ENCODE peak calls at places on chromosomes 1 and 21, in nine cellular contexts. One of them, this sample, is unnamed.

GRCh38 chr1:44585315-44585920 is 88.9 kb downstream of the TMEM53 start:
- DNase-seq in naive B cell: no peak
- DNase-seq in stimulated activated CD8-positive, alpha-beta memory T cell treated with anti-CD3 and anti-CD28 coated beads, Interleukin-2, amount 100 ng/mL, for 1 hour: no peak
- DNase-seq in astrocyte of the spinal cord: no peak
- DNase-seq in non-pigmented ciliary epithelial cell: no peak
- DNase-seq in left colon: no peak
- DNase-seq in mesendoderm: no peak
- DNase-seq in ureter: no peak
- DNase-seq in fibroblast of pulmonary artery: no peak
- DNase-seq in this sample: no peak

GRCh38 chr1:56291374-56291841 is 288.0 kb downstream of the PLPP3 start:
- DNase-seq in naive B cell: no peak
- DNase-seq in stimulated activated CD8-positive, alpha-beta memory T cell treated with anti-CD3 and anti-CD28 coated beads, Interleukin-2, amount 100 ng/mL, for 1 hour: no peak
- DNase-seq in astrocyte of the spinal cord: no peak
- DNase-seq in non-pigmented ciliary epithelial cell: no peak
- DNase-seq in left colon: no peak
- DNase-seq in mesendoderm: peak
- DNase-seq in ureter: no peak
- DNase-seq in fibroblast of pulmonary artery: peak
- DNase-seq in this sample: no peak

GRCh38 chr21:35208810-35209517 is 159.9 kb upstream of the RUNX1 start:
- DNase-seq in naive B cell: no peak
- DNase-seq in stimulated activated CD8-positive, alpha-beta memory T cell treated with anti-CD3 and anti-CD28 coated beads, Interleukin-2, amount 100 ng/mL, for 1 hour: no peak
- DNase-seq in astrocyte of the spinal cord: peak
- DNase-seq in non-pigmented ciliary epithelial cell: no peak
- DNase-seq in left colon: no peak
- DNase-seq in mesendoderm: no peak
- DNase-seq in ureter: no peak
- DNase-seq in fibroblast of pulmonary artery: peak
- DNase-seq in this sample: no peak

GRCh38 chr1:71918630-71919029 is 363.7 kb downstream of the NEGR1 start:
- DNase-seq in naive B cell: no peak
- DNase-seq in stimulated activated CD8-positive, alpha-beta memory T cell treated with anti-CD3 and anti-CD28 coated beads, Interleukin-2, amount 100 ng/mL, for 1 hour: no peak
- DNase-seq in astrocyte of the spinal cord: no peak
- DNase-seq in non-pigmented ciliary epithelial cell: no peak
- DNase-seq in left colon: no peak
- DNase-seq in mesendoderm: no peak
- DNase-seq in ureter: no peak
- DNase-seq in fibroblast of pulmonary artery: no peak
- DNase-seq in this sample: no peak

GRCh38 chr1:64826991-64827390 is 82.1 kb downstream of the RAVER2 start:
- DNase-seq in naive B cell: no peak
- DNase-seq in stimulated activated CD8-positive, alpha-beta memory T cell treated with anti-CD3 and anti-CD28 coated beads, Interleukin-2, amount 100 ng/mL, for 1 hour: no peak
- DNase-seq in astrocyte of the spinal cord: no peak
- DNase-seq in non-pigmented ciliary epithelial cell: no peak
- DNase-seq in left colon: no peak
- DNase-seq in mesendoderm: no peak
- DNase-seq in ureter: no peak
- DNase-seq in fibroblast of pulmonary artery: no peak
- DNase-seq in this sample: no peak

GRCh38 chr1:59505596-59506028 is 208.7 kb downstream of the FGGY start:
- DNase-seq in naive B cell: no peak
- DNase-seq in stimulated activated CD8-positive, alpha-beta memory T cell treated with anti-CD3 and anti-CD28 coated beads, Interleukin-2, amount 100 ng/mL, for 1 hour: no peak
- DNase-seq in astrocyte of the spinal cord: no peak
- DNase-seq in non-pigmented ciliary epithelial cell: no peak
- DNase-seq in left colon: no peak
- DNase-seq in mesendoderm: no peak
- DNase-seq in ureter: no peak
- DNase-seq in fibroblast of pulmonary artery: no peak
- DNase-seq in this sample: no peak

GRCh38 chr1:13536612-13537011 is 22.8 kb upstream of the LRRC38 start:
- DNase-seq in naive B cell: no peak
- DNase-seq in stimulated activated CD8-positive, alpha-beta memory T cell treated with anti-CD3 and anti-CD28 coated beads, Interleukin-2, amount 100 ng/mL, for 1 hour: no peak
- DNase-seq in astrocyte of the spinal cord: no peak
- DNase-seq in non-pigmented ciliary epithelial cell: no peak
- DNase-seq in left colon: no peak
- DNase-seq in mesendoderm: no peak
- DNase-seq in ureter: no peak
- DNase-seq in fibroblast of pulmonary artery: no peak
- DNase-seq in this sample: no peak

GRCh38 chr21:16863541-16863940 is 649.3 kb upstream of the CXADR start:
- DNase-seq in naive B cell: no peak
- DNase-seq in stimulated activated CD8-positive, alpha-beta memory T cell treated with anti-CD3 and anti-CD28 coated beads, Interleukin-2, amount 100 ng/mL, for 1 hour: no peak
- DNase-seq in astrocyte of the spinal cord: no peak
- DNase-seq in non-pigmented ciliary epithelial cell: no peak
- DNase-seq in left colon: no peak
- DNase-seq in mesendoderm: no peak
- DNase-seq in ureter: no peak
- DNase-seq in fibroblast of pulmonary artery: no peak
- DNase-seq in this sample: no peak

GRCh38 chr1:22503721-22504410 is 52.2 kb downstream of the ZBTB40 start:
- DNase-seq in naive B cell: no peak
- DNase-seq in stimulated activated CD8-positive, alpha-beta memory T cell treated with anti-CD3 and anti-CD28 coated beads, Interleukin-2, amount 100 ng/mL, for 1 hour: no peak
- DNase-seq in astrocyte of the spinal cord: peak
- DNase-seq in non-pigmented ciliary epithelial cell: no peak
- DNase-seq in left colon: no peak
- DNase-seq in mesendoderm: no peak
- DNase-seq in ureter: no peak
- DNase-seq in fibroblast of pulmonary artery: peak
- DNase-seq in this sample: no peak

This sample was measured in lung.